ENCODE peak calls at places on chromosomes 3 and 15, in six cellular contexts. One of them, this sample, is unnamed.

GRCh38 chr3:171825222-171825828 is 15.0 kb upstream of the PLD1 start:
- DNase-seq in heart right ventricle: no peak
- DNase-seq in AG09309: peak
- DNase-seq in HFF-Myc: no peak
- DNase-seq in stomach: no peak
- DNase-seq in B cell: no peak
- DNase-seq in this sample: no peak

GRCh38 chr15:92925409-92925808 is 25.3 kb downstream of the CHD2 start:
- DNase-seq in heart right ventricle: no peak
- DNase-seq in AG09309: no peak
- DNase-seq in HFF-Myc: no peak
- DNase-seq in stomach: no peak
- DNase-seq in B cell: no peak
- DNase-seq in this sample: no peak

GRCh38 chr3:14480207-14481017 is 59.7 kb downstream of the GRIP2 start:
- DNase-seq in heart right ventricle: no peak
- DNase-seq in AG09309: no peak
- DNase-seq in HFF-Myc: no peak
- DNase-seq in stomach: no peak
- DNase-seq in B cell: no peak
- DNase-seq in this sample: no peak

GRCh38 chr15:66873856-66874255 is 171.8 kb downstream of the SMAD6 start:
- DNase-seq in heart right ventricle: no peak
- DNase-seq in AG09309: no peak
- DNase-seq in HFF-Myc: no peak
- DNase-seq in stomach: no peak
- DNase-seq in B cell: no peak
- DNase-seq in this sample: no peak

GRCh38 chr15:63901912-63902670 is 68.3 kb upstream of the HERC1 start:
- DNase-seq in heart right ventricle: no peak
- DNase-seq in AG09309: no peak
- DNase-seq in HFF-Myc: no peak
- DNase-seq in stomach: no peak
- DNase-seq in B cell: peak
- DNase-seq in this sample: no peak

GRCh38 chr3:173789530-173789929 is 392.0 kb downstream of the NLGN1 start:
- DNase-seq in heart right ventricle: no peak
- DNase-seq in AG09309: no peak
- DNase-seq in HFF-Myc: no peak
- DNase-seq in stomach: no peak
- DNase-seq in B cell: no peak
- DNase-seq in this sample: peak

GRCh38 chr3:127951276-127951675 is 36.2 kb downstream of the KBTBD12 start:
- DNase-seq in heart right ventricle: no peak
- DNase-seq in AG09309: peak
- DNase-seq in HFF-Myc: no peak
- DNase-seq in stomach: no peak
- DNase-seq in B cell: no peak
- DNase-seq in this sample: no peak

GRCh38 chr3:155218470-155218869 is 75.0 kb downstream of the STRIT1 start:
- DNase-seq in heart right ventricle: no peak
- DNase-seq in AG09309: no peak
- DNase-seq in HFF-Myc: peak
- DNase-seq in stomach: no peak
- DNase-seq in B cell: no peak
- DNase-seq in this sample: no peak

GRCh38 chr15:25184356-25185155 is 229.8 kb downstream of the SNRPN start:
- DNase-seq in heart right ventricle: peak
- DNase-seq in AG09309: no peak
- DNase-seq in HFF-Myc: no peak
- DNase-seq in stomach: no peak
- DNase-seq in B cell: no peak
- DNase-seq in this sample: no peak

GRCh38 chr3:126958638-126959085 is 24.3 kb upstream of the PLXNA1 start:
- DNase-seq in heart right ventricle: no peak
- DNase-seq in AG09309: no peak
- DNase-seq in HFF-Myc: no peak
- DNase-seq in stomach: no peak
- DNase-seq in B cell: no peak
- DNase-seq in this sample: no peak

GRCh38 chr15:43879386-43880355 is 52.9 kb downstream of the WDR76 start:
- DNase-seq in heart right ventricle: peak
- DNase-seq in AG09309: no peak
- DNase-seq in HFF-Myc: no peak
- DNase-seq in stomach: no peak
- DNase-seq in B cell: no peak
- DNase-seq in this sample: no peak

GRCh38 chr3:30511524-30512278 is 94.7 kb upstream of the TGFBR2 start:
- DNase-seq in heart right ventricle: no peak
- DNase-seq in AG09309: peak
- DNase-seq in HFF-Myc: peak
- DNase-seq in stomach: no peak
- DNase-seq in B cell: no peak
- DNase-seq in this sample: peak

GRCh38 chr15:67862771-67863441 is 23.1 kb upstream of the RNU6-1 start:
- DNase-seq in heart right ventricle: no peak
- DNase-seq in AG09309: no peak
- DNase-seq in HFF-Myc: no peak
- DNase-seq in stomach: no peak
- DNase-seq in B cell: peak
- DNase-seq in this sample: no peak

GRCh38 chr3:8621872-8622271 is 22.7 kb downstream of the SSUH2 start:
- DNase-seq in heart right ventricle: no peak
- DNase-seq in AG09309: peak
- DNase-seq in HFF-Myc: peak
- DNase-seq in stomach: peak
- DNase-seq in B cell: no peak
- DNase-seq in this sample: no peak

GRCh38 chr3:14511971-14512943 is 27.9 kb downstream of the GRIP2 start:
- DNase-seq in heart right ventricle: no peak
- DNase-seq in AG09309: no peak
- DNase-seq in HFF-Myc: no peak
- DNase-seq in stomach: no peak
- DNase-seq in B cell: no peak
- DNase-seq in this sample: no peak

GRCh38 chr3:52528596-52529375 is 4.9 kb downstream of the NT5DC2 start:
- DNase-seq in heart right ventricle: peak
- DNase-seq in AG09309: no peak
- DNase-seq in HFF-Myc: no peak
- DNase-seq in stomach: no peak
- DNase-seq in B cell: no peak
- DNase-seq in this sample: no peak

GRCh38 chr3:41035445-41036022 is 163.8 kb upstream of the CTNNB1 start:
- DNase-seq in heart right ventricle: no peak
- DNase-seq in AG09309: no peak
- DNase-seq in HFF-Myc: no peak
- DNase-seq in stomach: no peak
- DNase-seq in B cell: no peak
- DNase-seq in this sample: no peak

GRCh38 chr3:77815467-77815866 is 775.6 kb downstream of the ROBO2 start:
- DNase-seq in heart right ventricle: no peak
- DNase-seq in AG09309: no peak
- DNase-seq in HFF-Myc: no peak
- DNase-seq in stomach: no peak
- DNase-seq in B cell: no peak
- DNase-seq in this sample: no peak

GRCh38 chr3:100042144-100042543 is 72.2 kb downstream of the FILIP1L start:
- DNase-seq in heart right ventricle: no peak
- DNase-seq in AG09309: peak
- DNase-seq in HFF-Myc: peak
- DNase-seq in stomach: no peak
- DNase-seq in B cell: no peak
- DNase-seq in this sample: no peak

GRCh38 chr15:32677238-32677750 is 35.8 kb downstream of the SCG5 start:
- DNase-seq in heart right ventricle: no peak
- DNase-seq in AG09309: no peak
- DNase-seq in HFF-Myc: no peak
- DNase-seq in stomach: no peak
- DNase-seq in B cell: no peak
- DNase-seq in this sample: no peak

GRCh38 chr15:59976480-59976879 is 27.6 kb upstream of the FOXB1 start:
- DNase-seq in heart right ventricle: no peak
- DNase-seq in AG09309: no peak
- DNase-seq in HFF-Myc: no peak
- DNase-seq in stomach: no peak
- DNase-seq in B cell: peak
- DNase-seq in this sample: no peak

DNA sequence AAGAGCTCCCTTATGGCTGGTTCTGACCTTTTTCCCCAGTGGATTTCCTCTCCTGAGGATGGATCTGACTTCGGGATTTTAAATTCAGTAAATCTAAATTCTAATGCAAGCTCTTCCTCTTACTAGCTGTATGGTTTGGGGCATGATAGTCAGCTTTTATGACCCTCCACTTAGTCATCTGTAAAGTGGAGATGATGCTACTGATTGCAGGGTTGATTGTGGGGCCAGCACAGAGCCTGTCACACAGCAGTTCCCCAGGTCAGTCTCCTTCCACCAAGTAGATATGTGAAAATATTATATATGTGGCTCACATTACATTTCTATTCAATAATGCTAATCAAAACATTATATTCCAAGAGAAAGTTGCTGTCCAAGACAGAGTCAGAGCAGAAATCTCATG is 141.3 kb upstream of the UBE2E1 start:
- DNase-seq in heart right ventricle: no peak
- DNase-seq in AG09309: no peak
- DNase-seq in HFF-Myc: no peak
- DNase-seq in stomach: no peak
- DNase-seq in B cell: no peak
- DNase-seq in this sample: no peak
- TF ChIP-seq CTCF in heart right ventricle: no peak
- TF ChIP-seq CTCF in AG09309: no peak
- TF ChIP-seq CTCF in HFF-Myc: no peak
- TF ChIP-seq CTCF in stomach: no peak
- TF ChIP-seq CTCF in B cell: no peak
- TF ChIP-seq CTCF in this sample: no peak

DNA sequence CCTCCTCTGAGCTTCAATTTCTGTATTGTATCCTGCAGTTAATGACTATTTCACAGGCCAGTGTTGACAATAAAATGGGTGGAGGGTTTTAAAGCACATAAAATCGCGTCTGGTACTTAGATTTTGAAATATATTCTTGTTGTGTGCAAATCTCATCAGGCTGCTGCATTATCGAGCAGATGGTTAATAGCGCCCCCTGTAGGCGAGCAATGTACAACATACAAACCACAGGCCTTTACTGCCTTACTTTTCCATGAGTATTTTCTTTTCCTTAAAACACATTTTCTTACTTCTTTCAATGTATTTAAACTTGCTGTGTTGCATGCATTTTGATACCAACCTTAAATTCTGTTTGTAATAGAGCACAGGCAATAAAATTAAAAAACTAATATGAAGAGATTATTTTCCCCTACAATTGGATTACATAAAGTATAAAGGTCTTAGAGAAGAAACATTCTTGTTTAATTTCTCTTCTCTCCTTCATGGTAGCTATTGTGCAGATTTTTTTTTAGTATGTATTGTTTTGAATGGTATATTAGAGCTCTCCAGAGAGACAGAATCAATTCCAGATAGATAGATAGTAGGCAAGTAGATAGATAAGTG is 608.4 kb downstream of the CADM2 start:
- DNase-seq in heart right ventricle: no peak
- DNase-seq in AG09309: no peak
- DNase-seq in HFF-Myc: no peak
- DNase-seq in stomach: peak
- DNase-seq in B cell: peak
- DNase-seq in this sample: no peak
- TF ChIP-seq CTCF in heart right ventricle: peak
- TF ChIP-seq CTCF in AG09309: peak
- TF ChIP-seq CTCF in HFF-Myc: peak
- TF ChIP-seq CTCF in stomach: no peak
- TF ChIP-seq CTCF in B cell: peak
- TF ChIP-seq CTCF in this sample: peak

GRCh38 chr3:44915702-44916438 is 41.5 kb downstream of the TGM4 start:
- DNase-seq in heart right ventricle: no peak
- DNase-seq in AG09309: no peak
- DNase-seq in HFF-Myc: no peak
- DNase-seq in stomach: no peak
- DNase-seq in B cell: no peak
- DNase-seq in this sample: no peak

GRCh38 chr3:44918581-44918980 is 44.2 kb downstream of the TGM4 start:
- DNase-seq in heart right ventricle: no peak
- DNase-seq in AG09309: no peak
- DNase-seq in HFF-Myc: no peak
- DNase-seq in stomach: no peak
- DNase-seq in B cell: no peak
- DNase-seq in this sample: no peak

GRCh38 chr3:44918087-44918486 is 43.7 kb downstream of the TGM4 start:
- DNase-seq in heart right ventricle: no peak
- DNase-seq in AG09309: no peak
- DNase-seq in HFF-Myc: no peak
- DNase-seq in stomach: no peak
- DNase-seq in B cell: no peak
- DNase-seq in this sample: no peak

GRCh38 chr3:44913868-44914468 is 39.6 kb downstream of the TGM4 start:
- DNase-seq in heart right ventricle: peak
- DNase-seq in AG09309: no peak
- DNase-seq in HFF-Myc: peak
- DNase-seq in stomach: peak
- DNase-seq in B cell: peak
- DNase-seq in this sample: peak

DNA sequence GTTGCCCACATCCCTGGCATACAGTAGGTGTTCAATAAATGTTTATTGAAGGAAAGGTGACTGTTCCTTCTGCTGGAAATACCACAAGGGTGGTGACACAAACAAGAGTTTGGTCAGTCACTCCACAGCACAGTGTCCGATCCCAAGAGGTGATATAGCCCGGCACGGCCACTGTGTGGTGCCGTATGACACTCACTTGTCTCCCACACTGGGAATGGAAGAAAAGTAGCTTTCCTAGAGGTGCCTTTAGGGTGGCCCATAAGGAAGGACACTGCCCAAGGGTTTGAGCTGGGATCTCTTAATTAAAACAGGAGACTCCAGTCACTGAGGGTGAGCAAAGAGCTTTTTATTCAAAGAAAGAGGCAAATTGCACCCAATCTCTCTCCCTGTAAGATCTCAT is 40.5 kb downstream of the TGM4 start:
- DNase-seq in heart right ventricle: no peak
- DNase-seq in AG09309: no peak
- DNase-seq in HFF-Myc: no peak
- DNase-seq in stomach: no peak
- DNase-seq in B cell: no peak
- DNase-seq in this sample: no peak
- TF ChIP-seq CTCF in heart right ventricle: no peak
- TF ChIP-seq CTCF in AG09309: peak
- TF ChIP-seq CTCF in HFF-Myc: peak
- TF ChIP-seq CTCF in stomach: no peak
- TF ChIP-seq CTCF in B cell: no peak
- TF ChIP-seq CTCF in this sample: peak

DNA sequence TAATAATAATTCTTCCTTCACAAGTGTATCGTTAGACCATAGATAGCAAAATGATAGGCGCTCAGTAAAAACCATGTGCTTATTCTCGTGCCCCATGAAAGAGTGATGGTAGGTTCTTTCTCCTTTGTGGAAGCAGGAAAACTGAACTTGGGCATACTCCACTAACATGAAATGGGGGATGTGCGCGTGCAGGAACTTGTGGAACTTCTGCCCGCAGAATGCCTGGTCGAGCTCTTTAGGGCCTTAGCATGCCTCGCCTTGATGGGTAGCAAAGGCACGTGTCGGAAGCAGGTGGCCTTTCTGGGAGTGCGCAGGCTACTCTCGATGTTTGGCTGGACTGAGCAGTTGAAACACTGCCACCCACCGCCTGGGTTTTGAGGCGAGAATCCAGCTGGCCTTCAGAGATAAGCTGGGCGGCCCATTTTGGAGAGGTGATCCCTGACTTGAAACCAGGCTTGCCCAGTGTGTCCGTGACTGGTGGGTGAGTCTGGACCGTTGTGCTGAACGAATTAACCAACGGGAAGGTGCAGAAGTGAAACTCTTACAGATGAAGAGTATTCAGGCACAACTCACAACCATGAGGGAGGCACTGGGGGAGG is 821 bp downstream of the PCCB start:
- DNase-seq in heart right ventricle: peak
- DNase-seq in AG09309: peak
- DNase-seq in HFF-Myc: peak
- DNase-seq in stomach: peak
- DNase-seq in B cell: peak
- DNase-seq in this sample: peak
- TF ChIP-seq CTCF in heart right ventricle: no peak
- TF ChIP-seq CTCF in AG09309: peak
- TF ChIP-seq CTCF in HFF-Myc: peak
- TF ChIP-seq CTCF in stomach: no peak
- TF ChIP-seq CTCF in B cell: no peak
- TF ChIP-seq CTCF in this sample: peak